ENCODE peak calls at places on chromosomes 12 and 14, in seven cellular contexts. R is uterus, S is Peyer's patch, P is breast epithelium, H is HepG2, O is adrenal gland, W is lower leg skin. X is an unnamed sample.

GRCh38 chr14:90556050-90556477 is 159.2 kb downstream of the CALM1 start:
- DNase-seq in R (no peak), W (no peak), H (peak), S (no peak), P (no peak), O (peak), X (no peak)

GRCh38 chr12:13864081-13864673 is 117.2 kb downstream of the GRIN2B start:
- DNase-seq in R (peak), H (peak), O (peak), P (peak), S (peak), W (peak), X (no peak)

GRCh38 chr14:22837750-22838538 is 1.6 kb downstream of the MMP14 start:
- DNase-seq in W (peak), R (peak), P (no peak), H (no peak), O (no peak), S (peak), X (no peak)

GRCh38 chr14:95039259-95039992 is 117.9 kb downstream of the DICER1 start:
- DNase-seq in W (no peak), S (no peak), P (no peak), O (no peak), H (no peak), R (no peak), X (no peak)

GRCh38 chr14:69090187-69090789 is 62.6 kb downstream of the DCAF5 start:
- DNase-seq in P (no peak), W (no peak), O (no peak), S (peak), H (peak), R (no peak), X (no peak)

GRCh38 chr12:130795906-130796305 is 43.1 kb downstream of the STX2 start:
- DNase-seq in R (no peak), S (no peak), H (no peak), P (no peak), O (no peak), W (no peak), X (no peak)

GRCh38 chr14:87049886-87050820 is 942.8 kb downstream of the GALC start:
- DNase-seq in P (no peak), O (no peak), S (no peak), H (peak), R (no peak), W (no peak), X (no peak)

GRCh38 chr12:43436597-43436996 is 115.4 kb downstream of the ADAMTS20 start:
- DNase-seq in S (no peak), R (no peak), W (no peak), P (no peak), O (no peak), H (no peak), X (no peak)

GRCh38 chr14:93953739-93954515 is 22.4 kb downstream of the ASB2 start:
- DNase-seq in P (no peak), W (no peak), S (no peak), O (no peak), H (no peak), R (no peak), X (no peak)

GRCh38 chr14:66070542-66071319 is 415.4 kb upstream of the CCDC196 start:
- DNase-seq in R (no peak), W (peak), H (peak), S (peak), O (peak), P (no peak), X (no peak)

GRCh38 chr12:122837306-122838265 is 2.3 kb downstream of the HIP1R start:
- DNase-seq in S (no peak), R (no peak), H (peak), P (no peak), W (peak), O (no peak), X (no peak)

GRCh38 chr12:13211859-13212664 is 15.5 kb downstream of the EMP1 start:
- DNase-seq in P (peak), H (peak), O (peak), R (peak), S (peak), W (no peak), X (no peak)

GRCh38 chr14:65210118-65210826 is 108.0 kb upstream of the MAX start:
- DNase-seq in P (no peak), O (no peak), R (no peak), W (no peak), S (no peak), H (no peak), X (no peak)

GRCh38 chr12:89389755-89390661 is 37.7 kb upstream of the DUSP6 start:
- DNase-seq in H (peak), R (peak), P (no peak), S (peak), W (no peak), O (no peak), X (no peak)

GRCh38 chr12:127613056-127613455 is 653.9 kb upstream of the TMEM132C start:
- DNase-seq in P (no peak), S (no peak), O (peak), R (no peak), W (no peak), H (no peak), X (no peak)

GRCh38 chr14:21346532-21347135 is 37.2 kb downstream of the SUPT16H start:
- DNase-seq in O (no peak), H (no peak), W (no peak), R (no peak), S (no peak), P (no peak), X (no peak)

GRCh38 chr14:73755434-73756014 is 41.3 kb upstream of the PNMA1 start:
- DNase-seq in P (no peak), S (peak), R (no peak), H (no peak), O (peak), W (peak), X (no peak)
- TF ChIP-seq POLR2A in P (no peak), S (peak), R (no peak), H (no peak), O (no peak), W (no peak), X (no peak)

DNA sequence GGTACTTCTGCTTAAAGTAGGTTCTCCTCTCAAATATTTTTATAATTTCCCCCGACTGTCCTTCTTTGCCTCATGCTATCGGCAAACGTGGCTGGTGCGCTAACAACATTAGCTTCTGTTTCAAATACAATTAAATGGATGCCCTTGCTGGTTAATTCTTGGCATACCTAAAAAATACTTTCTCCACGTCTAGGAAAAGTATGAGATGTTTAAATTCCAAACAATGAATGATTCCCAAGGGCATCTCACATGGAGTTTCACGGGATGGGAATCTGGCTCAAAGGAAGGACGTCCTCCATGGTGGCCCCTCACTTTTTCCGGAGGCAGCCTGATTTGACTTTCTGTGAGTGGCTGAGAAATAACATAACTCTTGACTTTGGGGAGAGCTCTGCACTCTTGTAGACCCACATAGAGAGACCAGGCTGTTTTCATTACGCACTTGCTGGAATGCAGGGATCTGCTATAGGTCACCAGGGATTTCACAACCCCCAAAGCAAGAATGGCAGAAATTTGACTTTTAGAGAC is 162.7 kb downstream of the C12orf75 start:
- DNase-seq in P (no peak), W (no peak), S (no peak), H (no peak), R (no peak), O (no peak), X (no peak)
- TF ChIP-seq CTCF in P (no peak), W (no peak), S (no peak), H (no peak), R (no peak), O (no peak), X (no peak)

GRCh38 chr12:8949525-8950286 is at the start of gene M6PR:
- DNase-seq in O (peak), W (peak), S (peak), R (peak), P (peak), H (peak), X (peak)
- TF ChIP-seq POLR2A in O (peak), W (no peak), S (peak), R (peak), P (peak), H (peak), X (no peak)

GRCh38 chr12:72491399-72491798 is 219.2 kb downstream of the TRHDE start:
- DNase-seq in R (no peak), H (no peak), O (no peak), S (no peak), W (no peak), P (no peak), X (no peak)
- TF ChIP-seq CTCF in R (no peak), H (no peak), O (no peak), S (no peak), W (no peak), P (no peak), X (no peak)

GRCh38 chr12:22627351-22627750 is 2.4 kb downstream of the ETNK1 start:
- DNase-seq in S (no peak), P (no peak), H (no peak), R (no peak), W (no peak), O (no peak), X (no peak)

GRCh38 chr12:22625671-22626251 is 790 bp downstream of the ETNK1 start:
- DNase-seq in H (peak), W (peak), S (peak), P (peak), O (peak), R (peak), X (no peak)

GRCh38 chr12:22624573-22624907 is 431 bp upstream of the ETNK1 start:
- DNase-seq in W (no peak), H (no peak), O (no peak), R (no peak), P (no peak), S (no peak), X (no peak)

GRCh38 chr12:22626429-22626828 is 1.5 kb downstream of the ETNK1 start:
- DNase-seq in W (no peak), O (no peak), P (no peak), S (no peak), R (no peak), H (no peak), X (no peak)

DNA sequence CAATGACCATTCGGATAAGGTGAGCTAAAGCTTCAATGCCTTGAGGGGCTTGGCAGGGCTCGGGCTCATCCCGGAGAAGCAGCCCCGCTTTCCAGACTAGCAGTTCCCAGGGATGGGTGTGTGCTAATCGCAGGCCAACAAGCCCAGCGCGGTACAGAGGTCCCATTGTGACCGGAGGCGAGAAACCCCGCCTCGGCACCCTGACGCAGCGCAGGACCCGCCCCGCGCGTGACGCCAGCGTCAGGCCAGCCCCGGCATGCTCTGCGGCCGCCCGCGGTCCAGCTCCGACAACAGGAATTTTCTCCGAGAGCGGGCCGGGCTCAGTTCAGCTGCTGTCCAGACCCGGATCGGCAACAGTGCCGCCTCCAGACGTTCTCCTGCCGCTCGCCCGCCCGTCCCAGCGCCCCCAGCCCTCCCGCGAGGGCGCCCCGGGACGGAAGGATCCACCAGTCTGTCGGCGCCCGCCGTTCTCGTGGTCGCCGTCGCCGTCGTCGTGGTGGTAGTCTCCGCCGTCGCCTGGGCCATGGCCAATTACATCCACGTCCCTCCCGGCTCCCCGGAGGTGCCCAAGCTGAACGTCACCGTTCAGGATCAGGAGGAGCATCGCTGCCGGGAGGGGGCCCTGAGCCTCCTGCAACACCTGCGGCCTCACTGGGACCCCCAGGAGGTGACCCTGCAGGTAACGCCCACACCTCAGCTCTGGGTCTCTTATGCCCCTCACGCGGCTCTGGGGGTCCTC is at the start of gene ETNK1:
- DNase-seq in S (peak), R (peak), W (peak), P (peak), H (peak), O (peak), X (peak)
- TF ChIP-seq POLR2A in S (peak), R (peak), W (no peak), P (peak), H (peak), O (peak), X (no peak)

GRCh38 chr12:69161835-69162234 is 77.5 kb upstream of the CPSF6 start:
- DNase-seq in H (no peak), R (no peak), P (no peak), O (no peak), S (no peak), W (no peak), X (no peak)

GRCh38 chr12:69154585-69155363 is 84.6 kb upstream of the CPSF6 start:
- DNase-seq in P (peak), S (peak), R (peak), H (peak), O (peak), W (peak), X (no peak)

GRCh38 chr12:69151254-69151751 is 88.1 kb upstream of the CPSF6 start:
- DNase-seq in W (no peak), H (no peak), R (no peak), O (no peak), S (no peak), P (no peak), X (no peak)

GRCh38 chr12:69157023-69157655 is 82.2 kb upstream of the CPSF6 start:
- DNase-seq in S (peak), H (peak), P (peak), O (peak), R (peak), W (peak), X (no peak)
- TF ChIP-seq CTCF in S (peak), H (peak), P (no peak), O (peak), R (peak), W (no peak), X (peak)

GRCh38 chr12:6962285-6963015 is 8.0 kb downstream of the PHB2 start:
- DNase-seq in R (no peak), W (no peak), O (peak), P (no peak), S (peak), H (no peak), X (no peak)

GRCh38 chr12:6964605-6965025 is 5.8 kb downstream of the PHB2 start:
- DNase-seq in R (no peak), S (no peak), H (no peak), P (no peak), O (no peak), W (no peak), X (no peak)

GRCh38 chr12:6963741-6964446 is 6.6 kb downstream of the PHB2 start:
- DNase-seq in S (no peak), R (no peak), P (no peak), H (no peak), O (peak), W (no peak), X (no peak)

GRCh38 chr12:6961695-6962284 is 8.7 kb downstream of the PHB2 start:
- DNase-seq in P (peak), S (peak), R (peak), O (peak), H (peak), W (no peak), X (no peak)

DNA sequence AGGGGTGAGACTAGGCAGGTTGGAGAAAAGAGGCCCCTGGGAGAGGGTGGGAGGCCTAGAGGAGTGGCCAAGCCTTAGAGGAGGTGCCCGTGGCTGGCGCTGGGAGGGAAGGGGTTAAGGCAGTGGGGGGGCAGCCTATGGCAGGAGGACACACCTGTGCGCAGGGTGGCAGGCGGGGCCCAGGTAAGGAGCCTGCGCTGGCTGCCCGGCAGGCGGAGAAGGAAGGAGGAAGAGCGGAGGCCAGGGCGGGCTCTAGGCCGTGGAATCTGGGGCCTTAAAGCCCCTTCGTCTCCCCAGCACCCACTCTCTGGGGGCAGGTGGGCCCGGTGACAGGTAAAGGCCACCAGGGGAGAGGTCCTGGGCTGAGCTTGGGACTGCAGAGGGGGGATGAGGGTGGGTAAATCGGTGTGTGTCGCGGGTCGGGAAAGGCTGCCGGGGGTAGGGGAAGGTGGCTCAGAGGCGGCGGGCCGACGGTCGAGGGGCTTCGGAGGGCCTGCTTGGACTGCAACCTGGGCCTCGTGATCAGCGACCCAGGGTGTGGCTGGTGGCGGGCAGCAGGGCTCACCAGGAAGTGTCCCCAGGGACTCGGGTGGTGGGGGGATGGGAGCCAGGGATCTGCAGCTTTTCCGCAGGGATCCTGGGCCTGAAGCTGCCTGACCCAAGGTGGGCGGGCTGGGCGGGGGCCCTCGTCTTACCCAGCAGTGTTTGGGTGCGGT is 7.3 kb downstream of the PHB2 start:
- DNase-seq in H (no peak), S (peak), R (no peak), O (peak), P (peak), W (no peak), X (no peak)
- TF ChIP-seq POLR2A in H (no peak), S (peak), R (peak), O (no peak), P (peak), W (no peak), X (peak)

DNA sequence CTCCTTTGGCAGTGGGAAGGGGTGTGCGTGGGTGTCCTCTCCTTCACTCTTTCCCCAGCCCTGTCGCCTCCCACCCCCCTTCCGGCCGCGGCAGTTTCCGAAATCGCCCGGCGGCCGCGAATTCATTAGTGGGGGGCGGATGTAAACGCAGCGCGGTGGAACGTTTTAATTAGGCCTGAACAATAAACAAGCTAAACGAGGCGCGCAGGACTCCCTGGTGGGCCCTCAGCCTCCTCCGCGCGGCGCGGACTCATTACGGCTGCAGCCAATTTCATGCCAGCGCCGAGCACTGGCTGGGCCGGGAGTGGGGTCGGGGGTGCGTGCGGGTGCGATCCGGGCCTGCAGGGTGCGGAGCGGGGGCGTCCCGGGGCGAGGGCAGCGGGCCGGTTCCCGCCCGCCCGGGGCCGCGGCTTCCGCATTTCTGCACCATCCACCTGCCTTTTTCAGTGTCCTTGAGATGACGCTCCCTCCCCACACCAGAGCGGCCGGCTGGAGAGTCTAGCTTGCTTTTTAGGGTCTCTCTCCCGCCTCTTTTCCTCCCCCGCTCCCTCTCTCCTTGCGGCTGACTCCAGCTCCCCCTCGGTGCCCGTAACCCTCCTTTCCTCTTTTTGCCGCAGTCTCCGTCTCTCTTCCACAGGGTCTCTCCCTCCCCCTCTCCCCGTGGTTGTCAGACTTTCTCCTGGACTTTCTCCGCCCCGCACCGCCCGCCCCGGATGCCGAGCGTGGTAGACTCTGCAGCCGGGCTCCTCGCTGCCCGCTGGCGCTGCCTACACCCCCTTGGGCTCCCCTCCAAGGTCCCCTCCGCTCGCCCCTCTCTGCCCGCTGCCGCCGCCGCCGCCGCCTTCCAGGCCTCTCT is at the start of gene CISTR:
- DNase-seq in O (no peak), S (peak), W (no peak), P (no peak), H (no peak), R (no peak), X (no peak)
- TF ChIP-seq CTCF in O (no peak), S (no peak), W (no peak), P (no peak), H (no peak), R (no peak), X (no peak)

DNA sequence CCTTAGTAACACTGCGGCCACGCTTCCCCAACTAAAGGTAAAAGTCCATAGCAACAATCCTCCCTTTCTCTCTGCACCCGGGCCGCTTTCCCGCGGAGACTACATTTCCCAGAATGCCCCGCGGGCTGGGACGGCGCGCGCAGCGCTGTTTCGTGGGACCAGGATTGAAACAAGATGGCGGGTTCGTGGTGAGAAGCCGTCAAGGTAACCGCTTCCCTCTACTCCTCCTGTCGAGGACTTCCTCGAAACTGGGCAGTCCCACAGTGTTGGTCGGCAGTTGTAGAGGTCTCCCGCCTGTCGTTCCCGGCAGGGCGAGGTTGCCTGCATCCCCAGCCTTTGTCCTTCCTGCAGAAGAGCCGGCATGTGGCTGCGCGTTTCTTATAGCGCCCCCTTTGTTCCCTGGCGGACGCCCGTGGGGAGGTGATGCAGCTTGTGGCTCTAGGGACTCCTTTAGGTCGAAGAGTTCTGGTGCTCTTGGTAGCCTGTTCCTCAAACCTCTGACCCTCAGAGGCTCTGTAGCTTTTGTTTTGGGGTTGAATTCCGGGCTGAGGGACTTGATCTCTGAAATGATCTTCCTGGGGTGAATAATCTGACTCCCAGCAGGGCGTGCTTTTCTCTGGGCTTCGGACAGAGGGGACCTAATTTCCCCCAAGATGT is at the start of gene MRPL42:
- DNase-seq in S (peak), W (peak), O (peak), H (peak), P (peak), R (peak), X (peak)
- TF ChIP-seq POLR2A in S (peak), W (no peak), O (peak), H (peak), P (peak), R (peak), X (no peak)

GRCh38 chr12:57112492-57113294 is 1.5 kb upstream of the STAT6 start:
- DNase-seq in S (no peak), O (no peak), H (no peak), W (no peak), R (no peak), P (no peak), X (no peak)
- TF ChIP-seq CTCF in S (no peak), O (no peak), H (no peak), W (no peak), R (no peak), P (no peak), X (peak)